ENCODE peak calls at places on chromosome 14, in nine cellular contexts. One of them, this sample, is unnamed.

GRCh38 chr14:89501381-89501780 is 84.3 kb upstream of the FOXN3 start:
- DNase-seq in GM12865: no peak
- DNase-seq in body of pancreas: no peak
- DNase-seq in left cardiac atrium: no peak
- DNase-seq in activated T-cell treated with anti-CD3 and anti-CD28 coated beads, Interleukin-2, amount 50 U/mL, for 4 hours: no peak
- DNase-seq in kidney glomerular epithelial cell: no peak
- DNase-seq in brain microvascular endothelial cell: no peak
- DNase-seq in nephron progenitor cell: no peak
- DNase-seq in NCI-H2171 treated with DMSO at 0.1 percent for 48 hours: no peak
- DNase-seq in this sample: no peak

GRCh38 chr14:105084741-105085571 is 19.7 kb upstream of the GPR132 start:
- DNase-seq in kidney glomerular epithelial cell: no peak
- DNase-seq in body of pancreas: no peak
- DNase-seq in left cardiac atrium: no peak
- DNase-seq in activated T-cell treated with anti-CD3 and anti-CD28 coated beads, Interleukin-2, amount 50 U/mL, for 4 hours: no peak
- DNase-seq in NCI-H2171 treated with DMSO at 0.1 percent for 48 hours: no peak
- DNase-seq in brain microvascular endothelial cell: no peak
- DNase-seq in GM12865: no peak
- DNase-seq in nephron progenitor cell: no peak
- DNase-seq in this sample: no peak

GRCh38 chr14:100370003-100370402 is 46.9 kb downstream of the SLC25A47 start:
- DNase-seq in activated T-cell treated with anti-CD3 and anti-CD28 coated beads, Interleukin-2, amount 50 U/mL, for 4 hours: no peak
- DNase-seq in kidney glomerular epithelial cell: no peak
- DNase-seq in NCI-H2171 treated with DMSO at 0.1 percent for 48 hours: no peak
- DNase-seq in GM12865: no peak
- DNase-seq in left cardiac atrium: no peak
- DNase-seq in nephron progenitor cell: no peak
- DNase-seq in body of pancreas: no peak
- DNase-seq in brain microvascular endothelial cell: no peak
- DNase-seq in this sample: no peak

GRCh38 chr14:58107947-58108552 is 44.0 kb downstream of the ARMH4 start:
- DNase-seq in GM12865: peak; percentile 67
- DNase-seq in NCI-H2171 treated with DMSO at 0.1 percent for 48 hours: peak; percentile 77
- DNase-seq in brain microvascular endothelial cell: peak; percentile 40
- DNase-seq in body of pancreas: peak; percentile 62
- DNase-seq in nephron progenitor cell: peak; percentile 15
- DNase-seq in left cardiac atrium: peak; percentile 32
- DNase-seq in activated T-cell treated with anti-CD3 and anti-CD28 coated beads, Interleukin-2, amount 50 U/mL, for 4 hours: peak; percentile 12
- DNase-seq in kidney glomerular epithelial cell: peak; percentile 61
- DNase-seq in this sample: peak; percentile 72

GRCh38 chr14:42428996-42429395 is 822.3 kb downstream of the LRFN5 start:
- DNase-seq in body of pancreas: no peak
- DNase-seq in left cardiac atrium: no peak
- DNase-seq in NCI-H2171 treated with DMSO at 0.1 percent for 48 hours: no peak
- DNase-seq in kidney glomerular epithelial cell: peak; percentile 16
- DNase-seq in GM12865: peak; percentile 65
- DNase-seq in nephron progenitor cell: no peak
- DNase-seq in brain microvascular endothelial cell: no peak
- DNase-seq in activated T-cell treated with anti-CD3 and anti-CD28 coated beads, Interleukin-2, amount 50 U/mL, for 4 hours: no peak
- DNase-seq in this sample: no peak

GRCh38 chr14:33915682-33916081 is 35.2 kb downstream of the EGLN3 start:
- DNase-seq in brain microvascular endothelial cell: no peak
- DNase-seq in left cardiac atrium: no peak
- DNase-seq in nephron progenitor cell: no peak
- DNase-seq in NCI-H2171 treated with DMSO at 0.1 percent for 48 hours: no peak
- DNase-seq in GM12865: no peak
- DNase-seq in kidney glomerular epithelial cell: no peak
- DNase-seq in activated T-cell treated with anti-CD3 and anti-CD28 coated beads, Interleukin-2, amount 50 U/mL, for 4 hours: no peak
- DNase-seq in body of pancreas: no peak
- DNase-seq in this sample: no peak

GRCh38 chr14:37253905-37254304 is 56.2 kb downstream of the MIPOL1 start:
- DNase-seq in NCI-H2171 treated with DMSO at 0.1 percent for 48 hours: no peak
- DNase-seq in nephron progenitor cell: no peak
- DNase-seq in left cardiac atrium: peak; percentile 31
- DNase-seq in activated T-cell treated with anti-CD3 and anti-CD28 coated beads, Interleukin-2, amount 50 U/mL, for 4 hours: no peak
- DNase-seq in GM12865: no peak
- DNase-seq in body of pancreas: peak; percentile 11
- DNase-seq in kidney glomerular epithelial cell: no peak
- DNase-seq in brain microvascular endothelial cell: peak; percentile 88
- DNase-seq in this sample: peak; percentile 17

GRCh38 chr14:93375673-93376156 is 28.7 kb downstream of the COX8C start:
- DNase-seq in body of pancreas: no peak
- DNase-seq in nephron progenitor cell: no peak
- DNase-seq in left cardiac atrium: no peak
- DNase-seq in brain microvascular endothelial cell: no peak
- DNase-seq in kidney glomerular epithelial cell: no peak
- DNase-seq in GM12865: peak; percentile 92
- DNase-seq in activated T-cell treated with anti-CD3 and anti-CD28 coated beads, Interleukin-2, amount 50 U/mL, for 4 hours: no peak
- DNase-seq in NCI-H2171 treated with DMSO at 0.1 percent for 48 hours: no peak
- DNase-seq in this sample: no peak

GRCh38 chr14:63896278-63896720 is 43.5 kb downstream of the SYNE2 start:
- DNase-seq in nephron progenitor cell: no peak
- DNase-seq in brain microvascular endothelial cell: peak; percentile 84
- DNase-seq in kidney glomerular epithelial cell: peak; percentile 98
- DNase-seq in body of pancreas: peak; percentile 68
- DNase-seq in activated T-cell treated with anti-CD3 and anti-CD28 coated beads, Interleukin-2, amount 50 U/mL, for 4 hours: no peak
- DNase-seq in left cardiac atrium: peak; percentile 65
- DNase-seq in NCI-H2171 treated with DMSO at 0.1 percent for 48 hours: no peak
- DNase-seq in GM12865: no peak
- DNase-seq in this sample: peak; percentile 61

GRCh38 chr14:54366726-54367707 is 29.8 kb upstream of the CDKN3 start:
- DNase-seq in nephron progenitor cell: no peak
- DNase-seq in GM12865: peak; percentile 58
- DNase-seq in left cardiac atrium: no peak
- DNase-seq in brain microvascular endothelial cell: peak; percentile 63
- DNase-seq in body of pancreas: peak; percentile 52
- DNase-seq in NCI-H2171 treated with DMSO at 0.1 percent for 48 hours: peak; percentile 20
- DNase-seq in activated T-cell treated with anti-CD3 and anti-CD28 coated beads, Interleukin-2, amount 50 U/mL, for 4 hours: peak; percentile 8
- DNase-seq in kidney glomerular epithelial cell: peak; percentile 84
- DNase-seq in this sample: peak; percentile 70

GRCh38 chr14:69261761-69262331 is 1.9 kb downstream of the GALNT16 start:
- DNase-seq in NCI-H2171 treated with DMSO at 0.1 percent for 48 hours: no peak
- DNase-seq in activated T-cell treated with anti-CD3 and anti-CD28 coated beads, Interleukin-2, amount 50 U/mL, for 4 hours: no peak
- DNase-seq in left cardiac atrium: peak; percentile 51
- DNase-seq in nephron progenitor cell: peak; percentile 23
- DNase-seq in GM12865: no peak
- DNase-seq in brain microvascular endothelial cell: no peak
- DNase-seq in kidney glomerular epithelial cell: no peak
- DNase-seq in body of pancreas: no peak
- DNase-seq in this sample: peak; percentile 60

GRCh38 chr14:23186913-23187654 is 3.6 kb upstream of the SLC7A8 start:
- DNase-seq in kidney glomerular epithelial cell: peak; percentile 34
- DNase-seq in left cardiac atrium: no peak
- DNase-seq in body of pancreas: peak; percentile 69
- DNase-seq in NCI-H2171 treated with DMSO at 0.1 percent for 48 hours: peak; percentile 69
- DNase-seq in nephron progenitor cell: peak; percentile 23
- DNase-seq in activated T-cell treated with anti-CD3 and anti-CD28 coated beads, Interleukin-2, amount 50 U/mL, for 4 hours: no peak
- DNase-seq in brain microvascular endothelial cell: peak; percentile 65
- DNase-seq in GM12865: peak; percentile 64
- DNase-seq in this sample: peak; percentile 80

GRCh38 chr14:100712490-100712889 is 14.2 kb upstream of the DLK1 start:
- DNase-seq in kidney glomerular epithelial cell: no peak
- DNase-seq in NCI-H2171 treated with DMSO at 0.1 percent for 48 hours: peak; percentile 55
- DNase-seq in left cardiac atrium: no peak
- DNase-seq in brain microvascular endothelial cell: no peak
- DNase-seq in nephron progenitor cell: no peak
- DNase-seq in body of pancreas: peak; percentile 85
- DNase-seq in activated T-cell treated with anti-CD3 and anti-CD28 coated beads, Interleukin-2, amount 50 U/mL, for 4 hours: no peak
- DNase-seq in GM12865: no peak
- DNase-seq in this sample: no peak

GRCh38 chr14:22841311-22841710 is 4.9 kb downstream of the MMP14 start:
- DNase-seq in GM12865: no peak
- DNase-seq in kidney glomerular epithelial cell: no peak
- DNase-seq in left cardiac atrium: no peak
- DNase-seq in brain microvascular endothelial cell: no peak
- DNase-seq in NCI-H2171 treated with DMSO at 0.1 percent for 48 hours: no peak
- DNase-seq in activated T-cell treated with anti-CD3 and anti-CD28 coated beads, Interleukin-2, amount 50 U/mL, for 4 hours: no peak
- DNase-seq in body of pancreas: no peak
- DNase-seq in nephron progenitor cell: no peak
- DNase-seq in this sample: no peak

GRCh38 chr14:100383727-100384158 is 60.6 kb downstream of the SLC25A47 start:
- DNase-seq in body of pancreas: peak; percentile 72
- DNase-seq in activated T-cell treated with anti-CD3 and anti-CD28 coated beads, Interleukin-2, amount 50 U/mL, for 4 hours: peak; percentile 58
- DNase-seq in kidney glomerular epithelial cell: peak; percentile 57
- DNase-seq in NCI-H2171 treated with DMSO at 0.1 percent for 48 hours: peak; percentile 79
- DNase-seq in GM12865: peak; percentile 65
- DNase-seq in nephron progenitor cell: peak; percentile 74
- DNase-seq in brain microvascular endothelial cell: peak; percentile 48
- DNase-seq in left cardiac atrium: peak; percentile 63
- DNase-seq in this sample: peak; percentile 82

GRCh38 chr14:99575043-99576023 is 28.7 kb downstream of the CCDC85C start:
- DNase-seq in GM12865: no peak
- DNase-seq in body of pancreas: peak; percentile 77
- DNase-seq in kidney glomerular epithelial cell: peak; percentile 83
- DNase-seq in activated T-cell treated with anti-CD3 and anti-CD28 coated beads, Interleukin-2, amount 50 U/mL, for 4 hours: no peak
- DNase-seq in NCI-H2171 treated with DMSO at 0.1 percent for 48 hours: no peak
- DNase-seq in left cardiac atrium: no peak
- DNase-seq in brain microvascular endothelial cell: no peak
- DNase-seq in nephron progenitor cell: no peak
- DNase-seq in this sample: no peak

GRCh38 chr14:87411370-87411769 is 581.6 kb downstream of the GALC start:
- DNase-seq in nephron progenitor cell: no peak
- DNase-seq in brain microvascular endothelial cell: no peak
- DNase-seq in GM12865: no peak
- DNase-seq in left cardiac atrium: no peak
- DNase-seq in NCI-H2171 treated with DMSO at 0.1 percent for 48 hours: no peak
- DNase-seq in activated T-cell treated with anti-CD3 and anti-CD28 coated beads, Interleukin-2, amount 50 U/mL, for 4 hours: no peak
- DNase-seq in body of pancreas: no peak
- DNase-seq in kidney glomerular epithelial cell: no peak
- DNase-seq in this sample: no peak

GRCh38 chr14:61690039-61690438 is 5.3 kb upstream of the HIF1A start:
- DNase-seq in GM12865: no peak
- DNase-seq in NCI-H2171 treated with DMSO at 0.1 percent for 48 hours: no peak
- DNase-seq in left cardiac atrium: no peak
- DNase-seq in brain microvascular endothelial cell: no peak
- DNase-seq in nephron progenitor cell: no peak
- DNase-seq in activated T-cell treated with anti-CD3 and anti-CD28 coated beads, Interleukin-2, amount 50 U/mL, for 4 hours: no peak
- DNase-seq in kidney glomerular epithelial cell: no peak
- DNase-seq in body of pancreas: no peak
- DNase-seq in this sample: no peak

GRCh38 chr14:65115615-65116014 is 13.3 kb upstream of the MAX start:
- DNase-seq in brain microvascular endothelial cell: no peak
- DNase-seq in body of pancreas: no peak
- DNase-seq in kidney glomerular epithelial cell: no peak
- DNase-seq in nephron progenitor cell: no peak
- DNase-seq in NCI-H2171 treated with DMSO at 0.1 percent for 48 hours: no peak
- DNase-seq in left cardiac atrium: no peak
- DNase-seq in activated T-cell treated with anti-CD3 and anti-CD28 coated beads, Interleukin-2, amount 50 U/mL, for 4 hours: no peak
- DNase-seq in GM12865: no peak
- DNase-seq in this sample: no peak

GRCh38 chr14:40682131-40682913 is 924.4 kb upstream of the LRFN5 start:
- DNase-seq in nephron progenitor cell: no peak
- DNase-seq in body of pancreas: no peak
- DNase-seq in NCI-H2171 treated with DMSO at 0.1 percent for 48 hours: no peak
- DNase-seq in kidney glomerular epithelial cell: no peak
- DNase-seq in activated T-cell treated with anti-CD3 and anti-CD28 coated beads, Interleukin-2, amount 50 U/mL, for 4 hours: no peak
- DNase-seq in GM12865: no peak
- DNase-seq in brain microvascular endothelial cell: no peak
- DNase-seq in left cardiac atrium: no peak
- DNase-seq in this sample: no peak

This sample was measured in AG20443.